ENCODE peak calls at places on chromosomes 4 and X, in eight cellular contexts. H is fibroblast of pulmonary artery; N is lower leg skin; B is breast epithelium; Q is CD8-positive, alpha-beta T cell; F is lower lobe of right lung; V is LNCaP clone FGC; Z is cardiac fibroblast. W is an unnamed sample.

GRCh38 chrX:22300130-22300529 is 27.4 kb downstream of the CBLL2 start:
- DNase-seq in H (peak), N (no peak), B (no peak), Q (no peak), F (no peak), V (no peak), Z (peak), W (no peak)

GRCh38 chr4:4386736-4387392 is at the start of gene NSG1:
- DNase-seq in H (peak), N (no peak), B (no peak), Q (peak), F (no peak), V (no peak), Z (peak), W (no peak)

GRCh38 chr4:22493523-22493922 is 22.3 kb downstream of the ADGRA3 start:
- DNase-seq in H (no peak), N (no peak), B (no peak), Q (no peak), F (no peak), V (no peak), Z (no peak), W (no peak)

GRCh38 chr4:147052361-147052760 is 106.7 kb upstream of the TTC29 start:
- DNase-seq in H (no peak), N (no peak), B (no peak), Q (no peak), F (no peak), V (no peak), Z (no peak), W (no peak)

GRCh38 chrX:14073158-14073557 is 43.5 kb upstream of the GEMIN8 start:
- DNase-seq in H (no peak), N (no peak), B (no peak), Q (no peak), F (no peak), V (no peak), Z (no peak), W (no peak)

GRCh38 chrX:119685225-119686066 is 7.5 kb downstream of the SEPTIN6 start:
- DNase-seq in H (no peak), N (no peak), B (peak), Q (no peak), F (no peak), V (no peak), Z (peak), W (no peak)

GRCh38 chrX:39133971-39134370 is 332.7 kb downstream of the MID1IP1 start:
- DNase-seq in H (no peak), N (no peak), B (no peak), Q (no peak), F (no peak), V (no peak), Z (no peak), W (no peak)

GRCh38 chrX:20461576-20461975 is 194.9 kb upstream of the RPS6KA3 start:
- DNase-seq in H (peak), N (no peak), B (no peak), Q (no peak), F (no peak), V (no peak), Z (peak), W (no peak)

GRCh38 chr4:168388890-168389289 is 70.3 kb upstream of the DDX60 start:
- DNase-seq in H (peak), N (no peak), B (no peak), Q (no peak), F (no peak), V (peak), Z (peak), W (no peak)

GRCh38 chrX:1167466-1167865 is 45.0 kb downstream of the CRLF2 start:
- DNase-seq in H (no peak), N (no peak), B (no peak), Q (no peak), F (no peak), V (no peak), Z (no peak), W (no peak)

GRCh38 chr4:185504098-185505047 is 30.9 kb downstream of the PDLIM3 start:
- DNase-seq in H (peak), N (no peak), B (no peak), Q (no peak), F (peak), V (no peak), Z (peak), W (no peak)

GRCh38 chrX:68650491-68650890 is 3.0 kb downstream of the STARD8 start:
- DNase-seq in H (peak), N (no peak), B (no peak), Q (no peak), F (no peak), V (no peak), Z (peak), W (no peak)

GRCh38 chrX:53250556-53250955 is 25.5 kb upstream of the KDM5C start:
- DNase-seq in H (no peak), N (no peak), B (no peak), Q (no peak), F (no peak), V (no peak), Z (no peak), W (no peak)

GRCh38 chr4:124596811-124597210 is 115.7 kb downstream of the ANKRD50 start:
- DNase-seq in H (no peak), N (no peak), B (no peak), Q (no peak), F (no peak), V (no peak), Z (no peak), W (no peak)

GRCh38 chrX:121256653-121257052 is 209.2 kb downstream of the GLUD2 start:
- DNase-seq in H (peak), N (no peak), B (no peak), Q (no peak), F (no peak), V (no peak), Z (peak), W (no peak)

GRCh38 chr4:139834210-139834609 is 168.6 kb downstream of the MGST2 start:
- DNase-seq in H (no peak), N (no peak), B (no peak), Q (no peak), F (no peak), V (no peak), Z (no peak), W (no peak)

GRCh38 chrX:53458082-53458481 is 23.9 kb upstream of the HSD17B10 start:
- DNase-seq in H (peak), N (no peak), B (no peak), Q (no peak), F (no peak), V (no peak), Z (peak), W (no peak)

GRCh38 chr4:156971623-156972369 is at the start of gene PDGFC:
- DNase-seq in H (peak), N (peak), B (peak), Q (no peak), F (peak), V (no peak), Z (peak), W (no peak)

GRCh38 chrX:155632424-155633100 is 19.8 kb upstream of the TMLHE start:
- DNase-seq in H (peak), N (no peak), B (no peak), Q (no peak), F (no peak), V (no peak), Z (peak), W (no peak)

GRCh38 chrX:41167888-41168287 is 82.6 kb downstream of the USP9X start:
- DNase-seq in H (peak), N (no peak), B (no peak), Q (no peak), F (no peak), V (no peak), Z (peak), W (no peak)

GRCh38 chr4:105022811-105023667 is 123.6 kb upstream of the TET2 start:
- DNase-seq in H (peak), N (no peak), B (no peak), Q (no peak), F (peak), V (no peak), Z (peak), W (no peak)

GRCh38 chrX:1646009-1646408 is 31.1 kb downstream of the ASMT start:
- DNase-seq in H (no peak), N (no peak), B (no peak), Q (no peak), F (no peak), V (no peak), Z (no peak), W (no peak)

GRCh38 chr4:80070880-80071620 is 2.0 kb downstream of the ANTXR2 start:
- DNase-seq in H (no peak), N (no peak), B (no peak), Q (no peak), F (no peak), V (no peak), Z (no peak), W (no peak)

GRCh38 chr4:137664416-137664815 is 132.1 kb upstream of the PCDH18 start:
- DNase-seq in H (peak), N (no peak), B (no peak), Q (no peak), F (no peak), V (no peak), Z (peak), W (peak)

GRCh38 chr4:147597561-147597960 is 19.6 kb upstream of the TMEM184C start:
- DNase-seq in H (no peak), N (no peak), B (no peak), Q (no peak), F (no peak), V (peak), Z (no peak), W (no peak)

GRCh38 chr4:74320559-74321118 is 12.4 kb downstream of the EPGN start:
- DNase-seq in H (peak), N (no peak), B (peak), Q (no peak), F (peak), V (peak), Z (peak), W (peak)

GRCh38 chr4:20805716-20806115 is 105.5 kb downstream of the PACRGL start:
- DNase-seq in H (no peak), N (no peak), B (no peak), Q (no peak), F (no peak), V (no peak), Z (peak), W (no peak)

GRCh38 chrX:100591256-100592051 is 6.7 kb downstream of the TNMD start:
- DNase-seq in H (no peak), N (no peak), B (no peak), Q (no peak), F (no peak), V (no peak), Z (no peak), W (no peak)

GRCh38 chrX:100587846-100588245 is 3.1 kb downstream of the TNMD start:
- DNase-seq in H (no peak), N (no peak), B (no peak), Q (no peak), F (no peak), V (peak), Z (no peak), W (peak)

GRCh38 chrX:100596601-100597000 is 11.9 kb downstream of the TNMD start:
- DNase-seq in H (no peak), N (no peak), B (no peak), Q (no peak), F (no peak), V (no peak), Z (no peak), W (no peak)

GRCh38 chrX:100593142-100593541 is 8.4 kb downstream of the TNMD start:
- DNase-seq in H (no peak), N (no peak), B (no peak), Q (no peak), F (no peak), V (no peak), Z (no peak), W (no peak)
- H3K4me3 ChIP-seq in H (no peak), N (no peak), B (no peak), Q (no peak), F (no peak), V (no peak), Z (no peak), W (no peak)

DNA sequence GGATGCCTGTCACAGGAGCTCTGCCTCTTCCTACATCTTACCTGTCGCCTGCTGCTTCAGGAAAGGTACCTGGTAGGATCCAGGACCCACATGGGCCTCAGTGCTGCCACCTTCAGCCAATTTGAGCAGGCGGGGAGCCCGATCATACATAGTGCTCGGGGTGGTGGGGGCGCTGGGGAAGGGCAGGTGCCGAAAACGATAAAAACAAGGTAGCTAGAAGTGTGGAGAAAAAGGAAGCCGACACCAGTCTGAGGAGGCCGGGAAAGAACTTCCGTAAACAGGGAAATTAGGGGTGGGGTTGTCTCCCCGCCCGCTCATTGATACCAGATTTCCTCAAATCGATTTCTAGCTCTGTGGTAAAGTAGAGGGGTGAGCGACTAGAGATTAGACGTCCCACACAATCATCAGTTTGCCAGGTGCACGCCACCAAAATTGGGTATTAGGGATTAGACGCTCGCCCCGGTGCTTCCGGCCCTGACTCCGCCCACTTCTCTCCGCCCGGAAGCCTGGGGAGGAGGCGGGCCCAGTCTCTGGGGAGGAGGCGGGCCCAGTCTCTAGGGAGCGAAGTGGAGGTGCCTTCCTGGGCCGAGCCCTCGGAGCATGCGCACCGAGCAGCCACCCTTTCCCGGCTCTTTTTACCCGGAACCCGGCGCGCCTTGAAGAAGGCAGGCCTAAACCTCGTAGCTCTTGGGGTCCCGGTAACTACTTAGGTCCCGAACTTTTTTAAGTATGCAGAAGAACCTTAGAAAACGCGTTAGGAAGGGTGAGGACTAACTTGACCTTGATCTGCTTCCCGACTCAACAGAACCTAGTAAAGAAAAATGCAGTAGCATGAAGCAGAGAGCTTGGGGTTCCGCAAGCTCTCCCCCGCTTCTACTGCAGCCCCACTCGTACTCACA is at the start of gene STPG2:
- DNase-seq in H (peak), N (peak), B (peak), Q (peak), F (peak), V (peak), Z (peak), W (peak)
- TF ChIP-seq CTCF in H (peak), N (no peak), B (peak), Q (peak), F (peak), V (peak), Z (peak), W (peak)

GRCh38 chr4:69044247-69044646 is 52.0 kb upstream of the UGT2B7 start:
- DNase-seq in H (peak), N (no peak), B (no peak), Q (no peak), F (no peak), V (no peak), Z (no peak), W (no peak)
- H3K4me3 ChIP-seq in H (no peak), N (no peak), B (no peak), Q (no peak), F (no peak), V (no peak), Z (no peak), W (no peak)

GRCh38 chr4:42596918-42597317 is 60.0 kb downstream of the ATP8A1 start:
- DNase-seq in H (no peak), N (no peak), B (no peak), Q (no peak), F (no peak), V (no peak), Z (no peak), W (no peak)
- TF ChIP-seq CTCF in H (no peak), N (no peak), B (no peak), Q (no peak), F (no peak), V (no peak), Z (no peak), W (no peak)